ENCODE peak calls at places on chromosomes 2 and 18, in ten cellular contexts. N is brain microvascular endothelial cell; E is NCI-H1436 treated with DMSO at 0.1 percent for 48 hours; Q is iris pigment epithelial cell; K is H54; Y is frontal cortex; X is PC-9; G is activated T-cell treated with anti-CD3 and anti-CD28 coated beads, Interleukin-2, amount 50 U/mL, for 24 hours; P is IMR-90; W is heart right ventricle. L is an unnamed sample.
A peak's percentile ranks its signal among the peaks of the same experiment; 100 is the strongest.

GRCh38 chr18:56383349-56383748 is 255.0 kb downstream of the TXNL1 start:
- DNase-seq in G (no peak), N (no peak), P (no peak), E (no peak), Q (no peak), W (no peak), X (no peak), K (no peak), Y (no peak), L (no peak)

GRCh38 chr18:52636536-52636935 is 296.5 kb downstream of the DCC start:
- DNase-seq in Y (no peak), W (no peak), K (no peak), X (no peak), G (no peak), N (no peak), E (no peak), P (no peak), Q (no peak), L (no peak)

GRCh38 chr2:172012688-172013358 is 13.1 kb downstream of the METAP1D start:
- DNase-seq in N (no peak), G (no peak), X (no peak), K (no peak), P (no peak), W (no peak), Y (no peak), E (no peak), Q (no peak), L (no peak)

GRCh38 chr2:148021059-148021985 is at the start of gene MBD5:
- DNase-seq in K (peak; percentile 9), X (peak; percentile 38), Q (peak; percentile 55), G (no peak), P (peak; percentile 58), E (no peak), N (peak; percentile 45), Y (peak; percentile 1), W (peak; percentile 23), L (peak; percentile 36)

GRCh38 chr2:237876951-237877491 is 17.6 kb downstream of the RAMP1 start:
- DNase-seq in G (no peak), N (no peak), Q (no peak), Y (no peak), K (no peak), E (no peak), W (no peak), P (no peak), X (no peak), L (no peak)

GRCh38 chr2:152098798-152099654 is at the start of gene CACNB4:
- DNase-seq in E (no peak), P (no peak), Y (peak; percentile 34), G (peak; percentile 34), Q (no peak), N (peak; percentile 1), K (peak; percentile 26), W (peak; percentile 21), X (no peak), L (no peak)

GRCh38 chr2:28160986-28161425 is 231.7 kb upstream of the FOSL2 start:
- DNase-seq in N (no peak), K (no peak), E (no peak), Y (no peak), X (no peak), P (peak; percentile 63), W (no peak), Q (peak; percentile 58), G (no peak), L (peak; percentile 88)

GRCh38 chr2:240983361-240983995 is 14.9 kb upstream of the SNED1 start:
- DNase-seq in N (no peak), W (peak; percentile 37), G (peak; percentile 68), Q (peak; percentile 57), P (peak; percentile 16), K (no peak), Y (no peak), E (no peak), X (peak; percentile 51), L (no peak)

GRCh38 chr2:175432021-175432420 is 250.5 kb upstream of the ATP5MC3 start:
- DNase-seq in P (no peak), W (no peak), Q (no peak), G (no peak), N (no peak), E (peak; percentile 86), Y (no peak), K (no peak), X (no peak), L (no peak)

GRCh38 chr2:42859801-42860200 is 67.4 kb upstream of the HAAO start:
- DNase-seq in N (peak; percentile 11), Q (peak; percentile 29), X (no peak), Y (no peak), G (no peak), E (no peak), P (no peak), W (no peak), K (no peak), L (no peak)

GRCh38 chr2:12330916-12331315 is 385.8 kb upstream of the TRIB2 start:
- DNase-seq in E (no peak), G (no peak), N (peak; percentile 60), W (no peak), P (peak; percentile 80), Y (no peak), Q (peak; percentile 81), K (no peak), X (peak; percentile 74), L (peak; percentile 63)

GRCh38 chr2:82282111-82282882 is 1977.7 kb upstream of the LRRTM1 start:
- DNase-seq in K (no peak), P (no peak), W (no peak), N (no peak), X (no peak), Q (no peak), Y (no peak), E (no peak), G (no peak), L (no peak)